ENCODE peak calls at places on chromosomes 4 and X, in ten cellular contexts. Y is neural crest cell; J is CD8-positive, alpha-beta memory T cell; D is stimulated activated CD8-positive, alpha-beta memory T cell treated with anti-CD3 and anti-CD28 coated beads, Interleukin-12 subunit alpha, Interleukin-12 subunit beta, amount 100 ng/mL, for 4 hours; C is T-helper 17 cell; U is cardiac fibroblast; W is progenitor cell of endocrine pancreas; H is CD4-positive, alpha-beta T cell; T is ELR; A is AG20443. G is an unnamed sample.

GRCh38 chr4:124343711-124344110 is 368.8 kb downstream of the ANKRD50 start:
- DNase-seq in A (no peak), D (no peak), W (no peak), J (no peak), C (no peak), U (no peak), H (no peak), T (no peak), Y (no peak), G (no peak)

GRCh38 chrX:136269921-136270320 is 18.7 kb upstream of the MAP7D3 start:
- DNase-seq in D (no peak), U (no peak), H (no peak), C (no peak), W (no peak), A (no peak), Y (no peak), T (no peak), J (no peak), G (peak; percentile 47)

GRCh38 chrX:45850775-45851433 is 650.2 kb upstream of the DIPK2B start:
- DNase-seq in Y (peak; percentile 3), D (no peak), H (peak; percentile 33), W (peak; percentile 13), T (peak; percentile 57), J (peak; percentile 43), C (no peak), U (peak; percentile 27), A (peak; percentile 21), G (peak; percentile 22)

GRCh38 chr4:105306158-105306781 is 159.6 kb downstream of the TET2 start:
- DNase-seq in H (no peak), D (peak; percentile 6), U (peak; percentile 4), W (no peak), A (no peak), J (no peak), T (peak; percentile 5), Y (no peak), C (no peak), G (no peak)

GRCh38 chr4:147678796-147679549 is 5.0 kb downstream of the PRMT9 start:
- DNase-seq in J (no peak), T (no peak), A (no peak), Y (no peak), U (peak; percentile 40), C (no peak), W (no peak), D (no peak), H (no peak), G (no peak)

GRCh38 chrX:132016628-132017430 is 6.3 kb upstream of the STK26 start:
- DNase-seq in D (no peak), W (no peak), A (no peak), H (no peak), C (no peak), Y (no peak), J (no peak), U (no peak), T (no peak), G (no peak)

GRCh38 chr4:139455187-139455586 is 1.3 kb downstream of the RAB33B start:
- DNase-seq in W (no peak), C (no peak), J (no peak), A (no peak), Y (no peak), H (no peak), D (no peak), T (no peak), U (no peak), G (no peak)

GRCh38 chr4:74474345-74475099 is 29.6 kb downstream of the AREG start:
- DNase-seq in W (no peak), A (peak; percentile 16), C (no peak), D (no peak), U (no peak), J (no peak), T (peak; percentile 79), H (no peak), Y (no peak), G (peak; percentile 40)

GRCh38 chr4:186149872-186150271 is 41.5 kb upstream of the CYP4V2 start:
- DNase-seq in H (no peak), T (no peak), W (no peak), C (no peak), D (no peak), J (no peak), U (peak; percentile 86), Y (peak; percentile 64), A (peak; percentile 57), G (no peak)

GRCh38 chr4:70704333-70705145 is 16.2 kb downstream of the UTP3 start:
- DNase-seq in W (peak; percentile 84), C (peak; percentile 21), A (peak; percentile 88), U (peak; percentile 76), J (peak; percentile 77), T (peak; percentile 81), D (peak; percentile 48), Y (peak; percentile 69), H (peak; percentile 61), G (peak; percentile 86)

GRCh38 chr4:85452073-85452764 is 22.7 kb upstream of the ARHGAP24 start:
- DNase-seq in H (no peak), U (no peak), W (no peak), J (no peak), C (no peak), T (no peak), A (no peak), Y (no peak), D (no peak), G (no peak)

GRCh38 chrX:54808109-54808604 is 612 bp downstream of the MAGED2 start:
- DNase-seq in C (no peak), W (peak; percentile 61), T (peak; percentile 38), D (peak; percentile 20), U (no peak), H (peak; percentile 49), Y (peak; percentile 57), J (peak; percentile 71), A (peak; percentile 59), G (no peak)

GRCh38 chr4:150960818-150961217 is 54.3 kb downstream of the LRBA start:
- DNase-seq in U (peak; percentile 19), J (no peak), C (no peak), Y (no peak), W (no peak), T (peak; percentile 59), A (peak; percentile 35), D (no peak), H (no peak), G (peak; percentile 35)

GRCh38 chr4:159787901-159788300 is 685.0 kb downstream of the RAPGEF2 start:
- DNase-seq in D (no peak), A (no peak), J (no peak), W (no peak), H (no peak), U (no peak), Y (no peak), T (peak; percentile 80), C (no peak), G (no peak)

GRCh38 chrX:9560219-9560618 is 95.4 kb downstream of the TBL1X start:
- DNase-seq in U (no peak), W (no peak), C (no peak), H (no peak), T (no peak), D (no peak), Y (no peak), A (no peak), J (no peak), G (no peak)

GRCh38 chr4:3007724-3008123 is 44.4 kb downstream of the GRK4 start:
- DNase-seq in H (no peak), W (no peak), A (no peak), C (no peak), T (no peak), U (no peak), Y (no peak), J (no peak), D (no peak), G (no peak)

GRCh38 chr4:113635739-113636437 is 125.7 kb downstream of the CAMK2D start:
- DNase-seq in A (peak; percentile 46), U (peak; percentile 68), T (peak; percentile 55), J (no peak), Y (no peak), C (no peak), W (no peak), D (no peak), H (no peak), G (no peak)

GRCh38 chr4:89248879-89249281 is 58.7 kb downstream of the GPRIN3 start:
- DNase-seq in C (no peak), T (no peak), H (no peak), Y (no peak), U (no peak), J (no peak), D (no peak), A (no peak), W (no peak), G (no peak)

GRCh38 chr4:27728892-27729291 is 868.3 kb downstream of the STIM2 start:
- DNase-seq in H (no peak), Y (no peak), D (no peak), W (no peak), T (no peak), J (no peak), U (no peak), A (no peak), C (no peak), G (no peak)

GRCh38 chr4:74327751-74328150 is 19.5 kb downstream of the EPGN start:
- DNase-seq in C (no peak), H (no peak), A (no peak), T (peak; percentile 76), U (peak; percentile 17), Y (no peak), D (no peak), J (no peak), W (no peak), G (peak; percentile 72)

GRCh38 chr4:95213361-95213760 is 335.4 kb downstream of the UNC5C start:
- DNase-seq in T (no peak), H (no peak), A (no peak), C (no peak), Y (no peak), W (no peak), D (no peak), J (no peak), U (no peak), G (peak; percentile 22)

GRCh38 chr4:113496698-113497097 is 264.8 kb downstream of the CAMK2D start:
- DNase-seq in A (no peak), J (no peak), Y (no peak), T (no peak), C (no peak), W (no peak), D (no peak), U (peak; percentile 54), H (no peak), G (no peak)

GRCh38 chr4:56613101-56613862 is 67.8 kb downstream of the HOPX start:
- DNase-seq in D (no peak), W (no peak), H (no peak), Y (no peak), T (peak; percentile 78), C (no peak), J (no peak), U (peak; percentile 27), A (peak; percentile 31), G (peak; percentile 56)

GRCh38 chr4:2942037-2942531 is 21.1 kb downstream of the NOP14 start:
- DNase-seq in A (no peak), D (no peak), U (no peak), H (no peak), T (no peak), J (peak; percentile 60), C (no peak), Y (no peak), W (peak; percentile 5), G (no peak)

GRCh38 chrX:110450050-110450449 is 91.4 kb downstream of the RTL9 start:
- DNase-seq in W (peak; percentile 80), J (peak; percentile 59), H (peak; percentile 38), Y (peak; percentile 89), T (peak; percentile 70), C (peak; percentile 34), U (peak; percentile 74), D (peak; percentile 13), A (peak; percentile 74), G (peak; percentile 67)

GRCh38 chr4:83753260-83753659 is 217.4 kb downstream of the GPAT3 start:
- DNase-seq in D (no peak), Y (no peak), U (no peak), J (no peak), W (no peak), T (peak; percentile 7), C (no peak), A (no peak), H (no peak), G (no peak)

GRCh38 chr4:111977419-111977965 is 167.8 kb upstream of the FAM241A start:
- DNase-seq in U (no peak), Y (no peak), A (no peak), H (no peak), D (no peak), T (no peak), W (no peak), J (no peak), C (no peak), G (no peak)

GRCh38 chrX:110373310-110373709 is 14.7 kb downstream of the RTL9 start:
- DNase-seq in Y (no peak), H (no peak), U (no peak), D (no peak), A (no peak), J (no peak), W (no peak), C (no peak), T (no peak), G (no peak)